ENCODE peak calls at places on chromosomes 4 and X, in four cellular contexts. T is lower leg skin, F is GM12865, D is OCI-LY7. V is an unnamed sample.

GRCh38 chr4:150863456-150863855 is 151.6 kb downstream of the LRBA start:
- DNase-seq in T (no peak), F (no peak), D (no peak), V (no peak)

GRCh38 chr4:181701219-181701618 is 542.0 kb upstream of the TENM3 start:
- DNase-seq in T (no peak), F (no peak), D (no peak), V (no peak)

GRCh38 chr4:1075809-1076524 is 37.4 kb downstream of the RNF212 start:
- DNase-seq in T (no peak), F (no peak), D (no peak), V (no peak)

GRCh38 chr4:8340721-8341680 is 71.4 kb downstream of the HTRA3 start:
- DNase-seq in T (peak), F (no peak), D (no peak), V (no peak)

GRCh38 chrX:1330605-1331004 is 6.0 kb upstream of the IL3RA start:
- DNase-seq in T (no peak), F (peak), D (peak), V (no peak)

GRCh38 chr4:170089274-170089742 is 448 bp downstream of the AADAT start:
- DNase-seq in T (no peak), F (no peak), D (no peak), V (no peak)

GRCh38 chr4:6876440-6876839 is 33.2 kb upstream of the TBC1D14 start:
- DNase-seq in T (no peak), F (no peak), D (no peak), V (no peak)

GRCh38 chr4:183404016-183404415 is 40.4 kb upstream of the CDKN2AIP start:
- DNase-seq in T (no peak), F (no peak), D (no peak), V (no peak)

GRCh38 chr4:175891863-175892262 is 79.8 kb upstream of the GPM6A start:
- DNase-seq in T (no peak), F (peak), D (peak), V (no peak)

GRCh38 chr4:140308366-140309123 is 64.9 kb upstream of the SCOC start:
- DNase-seq in T (peak), F (no peak), D (no peak), V (no peak)

GRCh38 chrX:134631404-134632346 is 26.6 kb downstream of the PLAC1 start:
- DNase-seq in T (peak), F (peak), D (no peak), V (no peak)

GRCh38 chr4:54227261-54228063 is 1.6 kb upstream of the PDGFRA start:
- DNase-seq in T (no peak), F (no peak), D (no peak), V (peak)

GRCh38 chr4:184066584-184067300 is 150.9 kb downstream of the ENPP6 start:
- DNase-seq in T (no peak), F (no peak), D (no peak), V (no peak)

GRCh38 chrX:39731735-39732134 is 366.0 kb downstream of the BCOR start:
- DNase-seq in T (no peak), F (no peak), D (no peak), V (no peak)

GRCh38 chr4:152719291-152719690 is 39.5 kb upstream of the TMEM154 start:
- DNase-seq in T (no peak), F (no peak), D (no peak), V (no peak)

GRCh38 chrX:17377047-17377692 is 2.2 kb downstream of the NHS start:
- DNase-seq in T (peak), F (no peak), D (no peak), V (no peak)

GRCh38 chr4:88177981-88178632 is 19.7 kb upstream of the ABCG2 start:
- DNase-seq in T (peak), F (peak), D (no peak), V (no peak)

GRCh38 chr4:123994917-123995316 is 598.3 kb downstream of the SPRY1 start:
- DNase-seq in T (no peak), F (no peak), D (no peak), V (no peak)

DNA sequence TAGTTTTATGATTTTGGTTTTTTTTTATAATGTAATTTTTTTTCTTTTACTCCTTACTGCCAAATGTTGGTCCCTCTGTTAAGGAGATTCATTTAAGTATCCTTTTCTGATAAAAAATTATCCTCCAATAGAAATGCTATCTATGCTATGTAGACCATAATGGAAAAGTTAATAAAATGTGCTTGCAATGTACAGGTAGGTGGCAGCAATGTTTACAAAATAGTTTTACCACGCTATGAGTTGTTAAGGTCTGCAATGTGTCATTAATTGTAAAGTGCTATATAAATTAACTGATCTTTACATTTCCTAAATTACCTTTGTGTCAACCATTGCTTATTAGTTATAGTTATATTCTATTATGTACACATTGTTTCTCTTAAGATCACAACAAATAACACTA is 3.8 kb upstream of the CENPC start:
- DNase-seq in T (no peak), F (peak), D (peak), V (no peak)
- TF ChIP-seq CTCF in T (no peak), F (peak), D (peak), V (peak)

GRCh38 chr4:118954246-118954645 is 65.6 kb downstream of the SYNPO2 start:
- DNase-seq in T (no peak), F (no peak), D (peak), V (no peak)
- TF ChIP-seq CTCF in T (no peak), F (peak), D (peak), V (no peak)

DNA sequence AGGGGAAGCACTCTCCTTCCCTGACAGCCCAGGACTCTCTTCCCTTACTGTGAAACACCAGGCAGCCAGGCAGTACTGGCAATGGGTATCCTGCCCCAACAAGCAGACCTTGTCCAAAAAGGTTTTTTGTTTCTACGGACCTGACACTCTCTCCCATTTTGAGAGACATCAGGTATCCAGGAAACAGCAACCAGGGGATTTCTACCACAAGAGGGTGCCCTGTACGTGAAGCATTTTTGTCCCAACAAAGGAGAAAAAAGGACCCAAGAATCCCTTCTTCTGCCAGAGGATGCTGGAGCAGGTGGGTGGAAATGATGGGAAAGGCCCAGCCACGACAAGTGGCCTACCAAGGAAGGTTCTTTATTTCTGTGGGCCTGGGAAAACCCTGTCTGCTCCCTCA is 65.7 kb upstream of the FGF13 start:
- DNase-seq in T (no peak), F (no peak), D (no peak), V (no peak)
- TF ChIP-seq CTCF in T (no peak), F (no peak), D (no peak), V (no peak)

GRCh38 chrX:49176421-49177326 is 5.0 kb downstream of the PLP2 start:
- DNase-seq in T (no peak), F (no peak), D (no peak), V (no peak)

GRCh38 chrX:49175875-49176274 is 4.2 kb downstream of the PLP2 start:
- DNase-seq in T (no peak), F (no peak), D (no peak), V (no peak)

GRCh38 chrX:49177873-49178480 is 6.3 kb downstream of the PLP2 start:
- DNase-seq in T (no peak), F (no peak), D (no peak), V (no peak)

GRCh38 chrX:49178537-49178936 is 6.8 kb downstream of the PLP2 start:
- DNase-seq in T (no peak), F (no peak), D (no peak), V (no peak)

DNA sequence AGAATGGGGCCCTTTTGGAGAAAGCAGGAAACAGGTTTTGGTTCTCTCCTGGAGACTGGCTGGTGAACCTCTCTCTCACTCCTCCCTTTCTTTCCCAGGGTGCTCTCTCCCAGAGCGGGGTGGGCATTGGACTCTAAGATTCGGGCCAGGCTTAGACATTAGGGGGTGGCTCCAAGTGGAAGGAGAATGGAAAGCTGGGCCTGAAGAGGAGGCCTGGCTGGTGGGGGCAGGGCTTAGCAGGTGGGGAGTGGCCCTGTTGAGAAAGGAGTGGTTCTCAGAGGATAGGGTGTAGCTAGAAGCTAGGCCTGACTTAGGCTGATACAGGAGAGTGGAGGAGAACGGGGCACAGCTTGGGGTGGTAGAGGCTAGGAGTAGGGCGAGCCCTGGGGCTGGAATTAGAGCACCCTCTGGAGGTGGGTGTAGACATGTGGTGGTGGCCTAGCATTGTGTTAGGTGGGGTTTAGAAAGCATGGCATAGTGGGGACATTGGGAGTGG is 5.7 kb downstream of the PLP2 start:
- DNase-seq in T (no peak), F (no peak), D (no peak), V (no peak)
- TF ChIP-seq CTCF in T (no peak), F (no peak), D (peak), V (no peak)

GRCh38 chr4:20358110-20358509 is 106.4 kb downstream of the SLIT2 start:
- DNase-seq in T (no peak), F (no peak), D (no peak), V (no peak)
- TF ChIP-seq CTCF in T (no peak), F (no peak), D (no peak), V (no peak)

GRCh38 chrX:49970699-49971098 is 48.3 kb downstream of the CLCN5 start:
- DNase-seq in T (no peak), F (no peak), D (no peak), V (no peak)
- TF ChIP-seq CTCF in T (no peak), F (no peak), D (no peak), V (no peak)

GRCh38 chrX:72001471-72001870 is 90.8 kb downstream of the NHSL2 start:
- DNase-seq in T (no peak), F (no peak), D (no peak), V (no peak)

GRCh38 chrX:71999535-71999934 is 88.9 kb downstream of the NHSL2 start:
- DNase-seq in T (no peak), F (no peak), D (no peak), V (no peak)

GRCh38 chrX:71997320-71997719 is 86.7 kb downstream of the NHSL2 start:
- DNase-seq in T (no peak), F (no peak), D (no peak), V (no peak)

GRCh38 chrX:71996826-71997225 is 86.2 kb downstream of the NHSL2 start:
- DNase-seq in T (no peak), F (no peak), D (no peak), V (no peak)

DNA sequence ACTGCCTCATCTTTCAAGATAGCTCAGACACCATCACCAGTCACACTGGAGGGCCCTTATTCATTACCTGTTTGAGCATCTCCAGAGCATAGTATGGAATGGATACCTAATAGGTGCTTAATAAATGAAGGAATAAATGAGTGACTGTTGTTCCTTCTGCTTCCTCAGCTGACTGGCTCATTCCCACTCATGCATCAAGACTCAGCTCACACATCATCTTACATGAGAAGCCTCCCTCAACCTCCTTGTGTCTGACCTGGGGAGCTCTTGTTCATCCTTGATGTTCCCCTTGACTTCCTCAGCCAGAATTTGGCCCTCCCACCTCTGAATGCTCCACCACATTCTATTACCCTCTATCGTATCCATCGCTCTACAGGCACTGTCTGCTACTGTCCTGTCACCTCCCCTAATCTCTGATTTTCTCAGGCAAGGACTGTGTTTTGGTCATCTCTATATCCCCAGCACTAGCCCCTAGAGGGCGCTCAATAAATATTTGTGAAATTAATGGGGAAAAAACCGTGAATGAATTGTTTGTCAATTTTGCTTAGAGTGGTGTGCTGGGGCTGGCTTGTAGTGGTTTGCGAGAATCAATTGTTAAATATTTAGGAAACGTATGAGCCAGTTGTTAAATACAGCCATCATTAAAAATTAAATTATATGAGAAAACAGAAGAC is 88.3 kb downstream of the NHSL2 start:
- DNase-seq in T (no peak), F (peak), D (peak), V (no peak)
- TF ChIP-seq CTCF in T (no peak), F (peak), D (peak), V (no peak)

DNA sequence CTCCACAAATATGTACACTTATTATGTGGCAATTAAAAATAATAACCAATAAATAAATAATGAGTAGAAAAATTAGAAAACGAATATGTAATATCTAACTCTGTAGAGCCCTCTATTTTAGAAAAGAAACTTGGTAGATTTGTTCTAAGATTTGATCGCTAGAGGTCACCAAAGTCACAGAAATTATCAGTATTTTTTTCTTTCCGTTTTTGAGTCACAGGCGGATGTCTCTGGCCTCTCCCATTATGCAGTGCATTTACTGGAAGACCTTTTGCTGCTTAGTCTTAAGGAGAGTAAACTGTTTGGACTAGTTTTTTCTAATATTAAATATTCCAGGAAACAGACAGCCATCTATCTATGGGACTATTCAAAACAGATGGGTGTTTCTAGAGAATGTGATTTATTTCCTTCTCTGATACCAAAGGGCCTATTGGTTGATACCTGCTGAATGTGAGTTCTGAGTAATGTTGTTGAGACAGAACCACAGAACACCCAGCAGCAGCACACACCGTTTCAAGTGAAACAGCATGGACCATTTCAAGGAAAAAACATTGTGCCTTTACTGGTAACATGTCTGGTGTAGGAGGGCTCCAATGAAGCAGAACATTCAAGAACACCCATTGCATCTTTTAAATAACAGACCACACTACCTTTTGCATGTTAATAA is 34.0 kb upstream of the GYPA start:
- DNase-seq in T (peak), F (peak), D (peak), V (no peak)
- TF ChIP-seq CTCF in T (no peak), F (peak), D (peak), V (no peak)